ENCODE peak calls at places on chromosomes 4 and X, in seven cellular contexts. D is HepG2, Y is heart left ventricle, L is heart right ventricle, O is right cardiac atrium, T is gastrocnemius medialis, V is lower lobe of right lung. F is an unnamed sample.

GRCh38 chr4:88858752-88859151 is 161.1 kb upstream of the NAP1L5 start:
- ATAC-seq in D (no peak), Y (peak; percentile 43), L (peak; percentile 62), O (peak; percentile 58), T (peak; percentile 27), V (peak; percentile 79), F (peak; percentile 57)

GRCh38 chrX:20459410-20460350 is 193.0 kb upstream of the RPS6KA3 start:
- ATAC-seq in D (no peak), Y (no peak), L (no peak), O (no peak), T (no peak), V (no peak), F (no peak)

GRCh38 chr4:145909773-145910172 is 28.9 kb downstream of the ZNF827 start:
- ATAC-seq in D (no peak), Y (peak; percentile 70), L (peak; percentile 41), O (peak; percentile 59), T (peak; percentile 64), V (peak; percentile 74), F (peak; percentile 52)

GRCh38 chr4:112379306-112379705 is 82.1 kb downstream of the ALPK1 start:
- ATAC-seq in D (no peak), Y (no peak), L (no peak), O (no peak), T (no peak), V (no peak), F (no peak)

GRCh38 chr4:165785337-165785736 is 87.7 kb upstream of the TLL1 start:
- ATAC-seq in D (no peak), Y (no peak), L (no peak), O (no peak), T (no peak), V (no peak), F (no peak)

GRCh38 chr4:15936495-15936894 is 2.0 kb downstream of the FGFBP1 start:
- ATAC-seq in D (no peak), Y (no peak), L (no peak), O (no peak), T (no peak), V (peak; percentile 78), F (no peak)

GRCh38 chrX:68789966-68790365 is 38.9 kb upstream of the EFNB1 start:
- ATAC-seq in D (no peak), Y (no peak), L (no peak), O (no peak), T (no peak), V (no peak), F (no peak)

GRCh38 chr4:158170691-158171455 is 2.0 kb downstream of the GASK1B start:
- ATAC-seq in D (peak; percentile 81), Y (peak; percentile 73), L (peak; percentile 84), O (peak; percentile 54), T (peak; percentile 45), V (peak; percentile 71), F (peak; percentile 51)

GRCh38 chr4:155032521-155033229 is 175.8 kb upstream of the NPY2R start:
- ATAC-seq in D (no peak), Y (no peak), L (no peak), O (no peak), T (no peak), V (no peak), F (no peak)

DNA sequence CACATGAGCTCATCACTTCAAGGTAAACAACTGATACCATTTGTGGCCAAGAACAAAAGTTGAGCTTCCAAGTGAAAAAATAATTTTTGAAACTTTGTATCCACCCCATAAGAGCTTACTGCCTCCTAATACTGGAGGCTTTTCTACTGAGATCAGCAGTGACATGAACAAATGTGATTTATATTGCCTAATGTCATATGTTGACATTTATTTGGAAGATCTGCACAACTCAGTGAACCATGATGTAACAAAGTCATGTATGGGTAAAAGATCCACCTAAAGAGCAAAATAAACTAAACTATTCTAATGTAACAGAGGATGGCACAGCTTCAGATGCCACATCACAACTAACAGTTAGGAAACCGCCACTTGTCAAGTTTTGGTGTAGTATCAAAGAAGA is 65.8 kb downstream of the AFAP1 start:
- ATAC-seq in D (no peak), Y (no peak), L (no peak), O (no peak), T (no peak), V (no peak), F (no peak)
- H3K4me3 ChIP-seq in D (no peak overlapping the region), Y (no peak overlapping the region), L (no peak overlapping the region), O (no peak overlapping the region), T (no peak overlapping the region), V (no peak overlapping the region), F (no peak overlapping the region)

GRCh38 chrX:131762802-131763234 is 218.9 kb downstream of the OR13H1 start:
- ATAC-seq in D (no peak), Y (peak; percentile 84), L (no peak), O (peak; percentile 91), T (no peak), V (no peak), F (peak; percentile 80)

GRCh38 chrX:131763674-131764073 is 219.8 kb downstream of the OR13H1 start:
- ATAC-seq in D (no peak), Y (peak; percentile 93), L (no peak), O (peak; percentile 96), T (no peak), V (no peak), F (peak; percentile 87)

GRCh38 chrX:131764224-131764623 is 220.3 kb downstream of the OR13H1 start:
- ATAC-seq in D (no peak), Y (no peak), L (no peak), O (no peak), T (no peak), V (no peak), F (no peak)
- H3K4me3 ChIP-seq in D (no peak overlapping the region), Y (peak overlapping the region; percentile 47), L (peak overlapping the region; percentile 44), O (no peak overlapping the region), T (peak overlapping the region; percentile 56), V (no peak overlapping the region), F (no peak overlapping the region)

DNA sequence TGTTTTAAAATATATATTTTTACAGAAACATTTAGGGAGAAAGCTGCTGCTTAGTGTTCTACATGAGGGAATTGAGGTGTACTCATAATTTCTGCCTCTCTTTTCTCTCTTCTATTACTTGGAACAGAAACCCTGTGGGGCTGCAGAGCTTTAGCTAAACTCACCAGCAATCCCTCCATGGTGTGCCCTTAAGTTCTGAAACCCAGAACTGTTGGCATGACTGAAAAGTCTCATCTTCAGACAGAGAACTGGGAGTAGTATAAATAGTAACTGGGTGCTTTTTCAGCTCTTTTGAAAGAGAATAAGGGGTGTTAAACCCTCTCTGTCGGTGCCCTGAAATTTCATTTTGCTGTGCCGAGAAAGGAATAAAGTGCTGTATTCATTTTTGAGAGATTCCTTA is 294.9 kb upstream of the BOD1L1 start:
- ATAC-seq in D (no peak), Y (no peak), L (no peak), O (no peak), T (no peak), V (no peak), F (no peak)
- H3K4me3 ChIP-seq in D (no peak overlapping the region), Y (no peak overlapping the region), L (no peak overlapping the region), O (no peak overlapping the region), T (no peak overlapping the region), V (no peak overlapping the region), F (no peak overlapping the region)

GRCh38 chr4:119628281-119629141 is at the start of gene PDE5A:
- ATAC-seq in D (peak; percentile 92), Y (peak; percentile 91), L (peak; percentile 87), O (peak; percentile 93), T (peak; percentile 73), V (peak; percentile 95), F (peak; percentile 79)

GRCh38 chr4:119626943-119627266 is 1.7 kb downstream of the PDE5A start:
- ATAC-seq in D (peak; percentile 2), Y (no peak), L (no peak), O (no peak), T (peak; percentile 6), V (no peak), F (no peak)

GRCh38 chr4:119629142-119629471 is 503 bp upstream of the PDE5A start:
- ATAC-seq in D (peak; percentile 64), Y (peak; percentile 50), L (peak; percentile 45), O (peak; percentile 64), T (peak; percentile 20), V (peak; percentile 51), F (peak; percentile 39)

GRCh38 chr4:119627267-119628190 is 1.1 kb downstream of the PDE5A start:
- ATAC-seq in D (peak; percentile 77), Y (peak; percentile 75), L (peak; percentile 86), O (peak; percentile 71), T (peak; percentile 69), V (peak; percentile 80), F (peak; percentile 71)

GRCh38 chr4:119626420-119626819 is 2.2 kb downstream of the PDE5A start:
- ATAC-seq in D (no peak), Y (no peak), L (no peak), O (no peak), T (no peak), V (no peak), F (no peak)
- H3K4me3 ChIP-seq in D (peak overlapping the region; percentile 27), Y (peak overlapping the region; percentile 73), L (peak overlapping the region; percentile 82), O (peak overlapping the region; percentile 61), T (peak overlapping the region; percentile 85), V (peak overlapping the region; percentile 77), F (peak overlapping the region; percentile 84)

DNA sequence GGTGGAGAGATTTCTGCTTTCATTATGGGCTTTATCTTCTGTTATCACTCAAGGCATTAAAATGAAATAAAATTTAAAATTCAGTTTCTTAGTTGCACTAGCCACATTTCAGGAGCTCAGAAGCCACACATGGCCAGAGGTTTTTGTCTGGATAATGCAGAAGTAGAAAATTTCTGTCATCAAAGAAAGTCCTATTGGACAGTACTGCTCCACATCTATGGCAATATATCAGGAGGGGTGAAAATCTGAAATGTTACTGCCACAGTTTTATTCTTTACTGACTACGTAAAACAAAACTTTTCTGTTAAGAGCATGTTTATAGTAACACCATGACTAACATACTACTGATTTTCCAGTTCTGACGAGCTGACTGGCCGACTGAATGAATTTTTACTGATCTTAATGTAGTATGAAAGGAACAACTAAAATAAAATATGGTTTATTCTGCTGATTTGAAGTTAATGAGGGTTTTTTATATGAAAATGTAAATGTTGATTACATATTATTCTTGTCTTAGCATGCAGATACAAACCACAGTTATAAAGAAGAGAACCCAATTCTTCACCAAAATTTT is 264.0 kb upstream of the HAND2 start:
- ATAC-seq in D (no peak), Y (no peak), L (no peak), O (no peak), T (no peak), V (no peak), F (no peak)
- H3K4me3 ChIP-seq in D (no peak overlapping the region), Y (no peak overlapping the region), L (no peak overlapping the region), O (no peak overlapping the region), T (no peak overlapping the region), V (no peak overlapping the region), F (no peak overlapping the region)

DNA sequence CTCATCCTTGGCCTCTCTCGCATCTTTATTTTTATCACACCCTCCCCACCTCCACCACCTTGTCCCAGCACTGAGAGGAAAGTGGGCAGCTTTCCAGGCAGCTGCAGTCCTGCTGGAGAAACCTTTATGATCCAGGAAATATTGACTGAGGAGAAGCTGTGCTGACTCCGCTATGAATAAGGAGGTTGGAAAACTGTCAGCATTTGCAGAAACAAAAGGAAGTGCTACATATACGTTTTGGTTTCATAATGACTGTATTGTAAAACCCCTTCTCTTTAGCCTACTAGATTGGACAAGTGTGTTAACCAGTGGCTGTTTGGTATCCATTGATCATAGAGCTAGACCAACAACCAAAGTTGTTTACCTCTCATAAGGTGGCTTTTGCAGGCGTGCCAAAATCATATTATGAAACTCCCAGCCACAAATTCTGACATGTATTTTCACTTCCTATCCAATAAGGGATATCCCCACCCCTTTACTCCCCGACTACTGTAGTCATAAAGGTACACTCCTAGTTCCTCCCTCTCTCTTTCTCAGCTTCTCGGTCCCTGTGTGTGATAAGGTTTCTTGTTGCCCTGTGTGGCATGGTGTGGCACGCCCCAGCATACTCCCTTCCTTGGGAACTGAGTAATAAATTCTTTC is 88.4 kb downstream of the GPR143 start:
- ATAC-seq in D (no peak), Y (peak; percentile 58), L (peak; percentile 40), O (peak; percentile 47), T (no peak), V (peak; percentile 27), F (peak; percentile 25)
- H3K4me3 ChIP-seq in D (no peak overlapping the region), Y (no peak overlapping the region), L (no peak overlapping the region), O (no peak overlapping the region), T (no peak overlapping the region), V (peak overlapping the region; percentile 6), F (no peak overlapping the region)

GRCh38 chr4:136812100-136812880 is 720.0 kb downstream of the PCDH18 start:
- ATAC-seq in D (no peak), Y (no peak), L (no peak), O (no peak), T (no peak), V (peak; percentile 43), F (peak; percentile 13)
- H3K4me3 ChIP-seq in D (no peak overlapping the region), Y (no peak overlapping the region), L (no peak overlapping the region), O (no peak overlapping the region), T (no peak overlapping the region), V (no peak overlapping the region), F (no peak overlapping the region)

F was measured in gastroesophageal sphincter.